ENCODE peak calls at places on chromosome 1, in four cellular contexts. One of them, this sample, is unnamed.

GRCh38 chr1:42358791-42359190 is 21.8 kb upstream of the RIMKLA start:
- DNase-seq in activated gamma-delta T cell treated with anti-CD3 and anti-CD28 coated beads, Interleukin-2, amount 50 U/mL, for 16 hours: no peak
- DNase-seq in AG04449: no peak
- DNase-seq in stimulated activated CD4-positive, alpha-beta T cell treated with anti-CD3 and anti-CD28 coated beads, Interleukin-4, amount 100 ng/mL, for 24 hours: no peak
- DNase-seq in this sample: no peak

GRCh38 chr1:162854245-162854860 is 6.6 kb downstream of the CCDC190 start:
- DNase-seq in activated gamma-delta T cell treated with anti-CD3 and anti-CD28 coated beads, Interleukin-2, amount 50 U/mL, for 16 hours: peak
- DNase-seq in AG04449: no peak
- DNase-seq in stimulated activated CD4-positive, alpha-beta T cell treated with anti-CD3 and anti-CD28 coated beads, Interleukin-4, amount 100 ng/mL, for 24 hours: peak
- DNase-seq in this sample: no peak

GRCh38 chr1:9121891-9122409 is 7.0 kb downstream of the GPR157 start:
- DNase-seq in activated gamma-delta T cell treated with anti-CD3 and anti-CD28 coated beads, Interleukin-2, amount 50 U/mL, for 16 hours: peak
- DNase-seq in AG04449: no peak
- DNase-seq in stimulated activated CD4-positive, alpha-beta T cell treated with anti-CD3 and anti-CD28 coated beads, Interleukin-4, amount 100 ng/mL, for 24 hours: peak
- DNase-seq in this sample: no peak

GRCh38 chr1:211908453-211908852 is 77.9 kb upstream of the LPGAT1 start:
- DNase-seq in activated gamma-delta T cell treated with anti-CD3 and anti-CD28 coated beads, Interleukin-2, amount 50 U/mL, for 16 hours: no peak
- DNase-seq in AG04449: no peak
- DNase-seq in stimulated activated CD4-positive, alpha-beta T cell treated with anti-CD3 and anti-CD28 coated beads, Interleukin-4, amount 100 ng/mL, for 24 hours: no peak
- DNase-seq in this sample: no peak

GRCh38 chr1:28973850-28974841 is 59.8 kb downstream of the EPB41 start:
- DNase-seq in activated gamma-delta T cell treated with anti-CD3 and anti-CD28 coated beads, Interleukin-2, amount 50 U/mL, for 16 hours: no peak
- DNase-seq in AG04449: no peak
- DNase-seq in stimulated activated CD4-positive, alpha-beta T cell treated with anti-CD3 and anti-CD28 coated beads, Interleukin-4, amount 100 ng/mL, for 24 hours: no peak
- DNase-seq in this sample: no peak

GRCh38 chr1:150981177-150981804 is 801 bp upstream of the ANXA9 start:
- DNase-seq in activated gamma-delta T cell treated with anti-CD3 and anti-CD28 coated beads, Interleukin-2, amount 50 U/mL, for 16 hours: no peak
- DNase-seq in AG04449: no peak
- DNase-seq in stimulated activated CD4-positive, alpha-beta T cell treated with anti-CD3 and anti-CD28 coated beads, Interleukin-4, amount 100 ng/mL, for 24 hours: no peak
- DNase-seq in this sample: no peak

GRCh38 chr1:23196627-23197328 is 20.5 kb downstream of the HTR1D start:
- DNase-seq in activated gamma-delta T cell treated with anti-CD3 and anti-CD28 coated beads, Interleukin-2, amount 50 U/mL, for 16 hours: no peak
- DNase-seq in AG04449: peak
- DNase-seq in stimulated activated CD4-positive, alpha-beta T cell treated with anti-CD3 and anti-CD28 coated beads, Interleukin-4, amount 100 ng/mL, for 24 hours: no peak
- DNase-seq in this sample: peak

GRCh38 chr1:15394261-15394543 is 15.5 kb upstream of the EFHD2 start:
- DNase-seq in activated gamma-delta T cell treated with anti-CD3 and anti-CD28 coated beads, Interleukin-2, amount 50 U/mL, for 16 hours: no peak
- DNase-seq in AG04449: no peak
- DNase-seq in stimulated activated CD4-positive, alpha-beta T cell treated with anti-CD3 and anti-CD28 coated beads, Interleukin-4, amount 100 ng/mL, for 24 hours: no peak
- DNase-seq in this sample: no peak

GRCh38 chr1:99481391-99481996 is 164.4 kb upstream of the PALMD start:
- DNase-seq in activated gamma-delta T cell treated with anti-CD3 and anti-CD28 coated beads, Interleukin-2, amount 50 U/mL, for 16 hours: no peak
- DNase-seq in AG04449: no peak
- DNase-seq in stimulated activated CD4-positive, alpha-beta T cell treated with anti-CD3 and anti-CD28 coated beads, Interleukin-4, amount 100 ng/mL, for 24 hours: peak
- DNase-seq in this sample: no peak

GRCh38 chr1:43980255-43981134 is 1.5 kb downstream of the B4GALT2 start:
- DNase-seq in activated gamma-delta T cell treated with anti-CD3 and anti-CD28 coated beads, Interleukin-2, amount 50 U/mL, for 16 hours: no peak
- DNase-seq in AG04449: no peak
- DNase-seq in stimulated activated CD4-positive, alpha-beta T cell treated with anti-CD3 and anti-CD28 coated beads, Interleukin-4, amount 100 ng/mL, for 24 hours: no peak
- DNase-seq in this sample: no peak

GRCh38 chr1:47841356-47841755 is 155.8 kb downstream of the TRABD2B start:
- DNase-seq in activated gamma-delta T cell treated with anti-CD3 and anti-CD28 coated beads, Interleukin-2, amount 50 U/mL, for 16 hours: no peak
- DNase-seq in AG04449: no peak
- DNase-seq in stimulated activated CD4-positive, alpha-beta T cell treated with anti-CD3 and anti-CD28 coated beads, Interleukin-4, amount 100 ng/mL, for 24 hours: no peak
- DNase-seq in this sample: no peak

GRCh38 chr1:222909586-222909985 is 94.7 kb downstream of the DISP1 start:
- DNase-seq in activated gamma-delta T cell treated with anti-CD3 and anti-CD28 coated beads, Interleukin-2, amount 50 U/mL, for 16 hours: no peak
- DNase-seq in AG04449: no peak
- DNase-seq in stimulated activated CD4-positive, alpha-beta T cell treated with anti-CD3 and anti-CD28 coated beads, Interleukin-4, amount 100 ng/mL, for 24 hours: no peak
- DNase-seq in this sample: no peak

GRCh38 chr1:183234660-183235476 is 48.8 kb downstream of the LAMC2 start:
- DNase-seq in activated gamma-delta T cell treated with anti-CD3 and anti-CD28 coated beads, Interleukin-2, amount 50 U/mL, for 16 hours: no peak
- DNase-seq in AG04449: peak
- DNase-seq in stimulated activated CD4-positive, alpha-beta T cell treated with anti-CD3 and anti-CD28 coated beads, Interleukin-4, amount 100 ng/mL, for 24 hours: no peak
- DNase-seq in this sample: peak

This sample was measured in AG09319.